ENCODE peak calls at places on chromosomes 7 and 10, in eight cellular contexts. F, X, I, A, V, P, Y and E are unnamed samples.

GRCh38 chr7:157549612-157550299 is 213.0 kb downstream of the DNAJB6 start:
- DNase-seq in F (no peak), X (no peak), I (peak; percentile 23), A (no peak), V (no peak), P (no peak), Y (no peak), E (no peak)

GRCh38 chr10:110420401-110421193 is 77.1 kb upstream of the DUSP5 start:
- DNase-seq in F (no peak), X (no peak), I (no peak), A (peak; percentile 41), V (no peak), P (peak; percentile 20), Y (no peak), E (no peak)

GRCh38 chr10:71880425-71881306 is 29.6 kb upstream of the PSAP start:
- DNase-seq in F (no peak), X (no peak), I (no peak), A (no peak), V (no peak), P (no peak), Y (no peak), E (no peak)

GRCh38 chr10:90179696-90180407 is 478.5 kb downstream of the KIF20B start:
- DNase-seq in F (peak; percentile 43), X (no peak), I (peak; percentile 80), A (peak; percentile 43), V (no peak), P (peak; percentile 46), Y (no peak), E (peak; percentile 62)

GRCh38 chr7:52260046-52260665 is 775.3 kb upstream of the POM121L12 start:
- DNase-seq in F (no peak), X (no peak), I (no peak), A (no peak), V (no peak), P (no peak), Y (no peak), E (no peak)

GRCh38 chr7:148650232-148650858 is 48.4 kb upstream of the CUL1 start:
- DNase-seq in F (no peak), X (no peak), I (no peak), A (peak; percentile 65), V (no peak), P (no peak), Y (no peak), E (no peak)

GRCh38 chr10:71074176-71074755 is 138.1 kb upstream of the UNC5B start:
- DNase-seq in F (no peak), X (no peak), I (peak; percentile 33), A (no peak), V (no peak), P (no peak), Y (peak; percentile 29), E (peak; percentile 28)

GRCh38 chr10:88270871-88271713 is 312.0 kb downstream of the RNLS start:
- DNase-seq in F (no peak), X (peak; percentile 95), I (no peak), A (peak; percentile 69), V (no peak), P (peak; percentile 97), Y (no peak), E (no peak)

GRCh38 chr7:143492043-143492471 is 14.4 kb downstream of the TAS2R41 start:
- DNase-seq in F (peak; percentile 27), X (no peak), I (no peak), A (peak; percentile 63), V (no peak), P (no peak), Y (no peak), E (no peak)

GRCh38 chr7:50396856-50397255 is 53.3 kb downstream of the FIGNL1 start:
- DNase-seq in F (no peak), X (no peak), I (no peak), A (no peak), V (no peak), P (no peak), Y (no peak), E (no peak)

GRCh38 chr10:129104266-129105045 is 362.6 kb upstream of the MGMT start:
- DNase-seq in F (no peak), X (peak; percentile 10), I (no peak), A (no peak), V (no peak), P (no peak), Y (no peak), E (no peak)

GRCh38 chr7:83879103-83879502 is 230.2 kb upstream of the SEMA3E start:
- DNase-seq in F (no peak), X (no peak), I (no peak), A (no peak), V (no peak), P (no peak), Y (no peak), E (no peak)

GRCh38 chr10:89684604-89685003 is 16.8 kb upstream of the KIF20B start:
- DNase-seq in F (no peak), X (no peak), I (no peak), A (peak; percentile 49), V (no peak), P (no peak), Y (no peak), E (no peak)

GRCh38 chr10:112583236-112583919 is 136.4 kb downstream of the VTI1A start:
- DNase-seq in F (no peak), X (no peak), I (no peak), A (no peak), V (no peak), P (no peak), Y (no peak), E (no peak)

GRCh38 chr7:138625849-138626230 is 75.3 kb downstream of the SVOPL start:
- DNase-seq in F (no peak), X (no peak), I (no peak), A (no peak), V (no peak), P (no peak), Y (no peak), E (no peak)

GRCh38 chr7:42915356-42915755 is 3.5 kb upstream of the C7orf25 start:
- DNase-seq in F (no peak), X (no peak), I (no peak), A (peak; percentile 75), V (no peak), P (no peak), Y (no peak), E (no peak)

GRCh38 chr10:103901299-103901698 is 16.7 kb downstream of the STN1 start:
- DNase-seq in F (no peak), X (no peak), I (no peak), A (no peak), V (no peak), P (no peak), Y (no peak), E (no peak)

GRCh38 chr7:13990319-13990983 is 985 bp upstream of the ETV1 start:
- DNase-seq in F (no peak), X (peak; percentile 54), I (no peak), A (peak; percentile 21), V (peak; percentile 22), P (peak; percentile 40), Y (peak; percentile 51), E (no peak)

GRCh38 chr7:139725077-139725476 is 52.7 kb downstream of the HIPK2 start:
- DNase-seq in F (no peak), X (no peak), I (no peak), A (peak; percentile 81), V (no peak), P (peak; percentile 89), Y (no peak), E (no peak)

GRCh38 chr7:147265528-147265927 is 1148.9 kb downstream of the CNTNAP2 start:
- DNase-seq in F (no peak), X (no peak), I (no peak), A (no peak), V (no peak), P (no peak), Y (no peak), E (no peak)

GRCh38 chr10:86954681-86955500 is 2.5 kb downstream of the MMRN2 start:
- DNase-seq in F (no peak), X (no peak), I (peak; percentile 47), A (no peak), V (no peak), P (no peak), Y (peak; percentile 48), E (no peak)

GRCh38 chr10:67837519-67838314 is at the start of gene DNAJC12:
- DNase-seq in F (peak; percentile 37), X (peak; percentile 69), I (no peak), A (peak; percentile 36), V (no peak), P (peak; percentile 24), Y (no peak), E (no peak)

GRCh38 chr7:28044825-28045224 is 135.8 kb downstream of the JAZF1 start:
- DNase-seq in F (no peak), X (no peak), I (no peak), A (no peak), V (no peak), P (no peak), Y (no peak), E (no peak)

GRCh38 chr7:83161186-83161585 is 1.5 kb downstream of the PCLO start:
- DNase-seq in F (no peak), X (peak; percentile 22), I (no peak), A (no peak), V (no peak), P (no peak), Y (no peak), E (no peak)

GRCh38 chr7:94089806-94090205 is 85.7 kb upstream of the BET1 start:
- DNase-seq in F (no peak), X (no peak), I (no peak), A (no peak), V (no peak), P (no peak), Y (no peak), E (no peak)

GRCh38 chr7:94092980-94093379 is 88.8 kb upstream of the BET1 start:
- DNase-seq in F (no peak), X (no peak), I (no peak), A (no peak), V (no peak), P (no peak), Y (no peak), E (no peak)

GRCh38 chr7:94088560-94088959 is 84.4 kb upstream of the BET1 start:
- DNase-seq in F (no peak), X (no peak), I (no peak), A (peak; percentile 24), V (no peak), P (no peak), Y (no peak), E (no peak)

GRCh38 chr7:94087664-94088352 is 83.7 kb upstream of the BET1 start:
- DNase-seq in F (peak; percentile 54), X (peak; percentile 83), I (no peak), A (peak; percentile 79), V (no peak), P (peak; percentile 89), Y (no peak), E (peak; percentile 23)
- TF ChIP-seq CTCF in F (peak; percentile 88), X (peak; percentile 87), I (peak; percentile 90), A (peak; percentile 91), V (peak; percentile 76), P (peak; percentile 70), Y (peak; percentile 79), E (peak; percentile 83)

GRCh38 chr10:117449636-117450035 is 74.4 kb upstream of the PDZD8 start:
- DNase-seq in F (peak; percentile 44), X (no peak), I (no peak), A (no peak), V (no peak), P (no peak), Y (no peak), E (no peak)
- TF ChIP-seq CTCF in F (peak; percentile 86), X (peak; percentile 4), I (peak; percentile 19), A (peak; percentile 21), V (no peak), P (peak; percentile 5), Y (peak; percentile 19), E (peak; percentile 24)

GRCh38 chr10:108132303-108132702 is 967.8 kb upstream of the SORCS1 start:
- DNase-seq in F (no peak), X (no peak), I (no peak), A (no peak), V (no peak), P (peak; percentile 2), Y (no peak), E (no peak)
- TF ChIP-seq CTCF in F (no peak), X (no peak), I (no peak), A (no peak), V (no peak), P (no peak), Y (no peak), E (no peak)

GRCh38 chr10:105691811-105692210 is 1050.7 kb downstream of the SORCS3 start:
- DNase-seq in F (peak; percentile 3), X (peak; percentile 25), I (no peak), A (no peak), V (no peak), P (peak; percentile 30), Y (no peak), E (no peak)
- TF ChIP-seq CTCF in F (no peak), X (peak; percentile 24), I (peak; percentile 47), A (no peak), V (no peak), P (no peak), Y (no peak), E (no peak)